ENCODE peak calls at places on chromosomes 11 and 22, in five cellular contexts. P is kidney, N is K562, R is neural progenitor cell, H is fibroblast of lung. Z is an unnamed sample.

GRCh38 chr11:14644396-14645246 is 1.0 kb downstream of the PDE3B start:
- DNase-seq in H (peak; percentile 31), P (peak; percentile 76), R (peak; percentile 65), N (peak; percentile 11), Z (no peak)

GRCh38 chr11:75155570-75156422 is 4.9 kb downstream of the SLCO2B1 start:
- DNase-seq in P (no peak), H (no peak), R (no peak), N (peak; percentile 54), Z (no peak)

GRCh38 chr11:1908579-1908978 is 10.9 kb upstream of the TNNT3 start:
- DNase-seq in N (no peak), P (no peak), R (no peak), H (peak; percentile 19), Z (no peak)

GRCh38 chr11:123100378-123101085 is 38.6 kb upstream of the HSPA8 start:
- DNase-seq in N (no peak), H (no peak), P (no peak), R (no peak), Z (no peak)

GRCh38 chr11:72228844-72229231 is 4.3 kb downstream of the INPPL1 start:
- DNase-seq in P (no peak), N (peak; percentile 3), H (no peak), R (no peak), Z (no peak)

GRCh38 chr11:77066229-77067023 is at the start of gene CAPN5:
- DNase-seq in R (peak; percentile 98), N (peak; percentile 98), P (peak; percentile 97), H (peak; percentile 92), Z (peak; percentile 97)

GRCh38 chr11:93498099-93499040 is 44.8 kb downstream of the SMCO4 start:
- DNase-seq in H (peak; percentile 20), N (no peak), P (no peak), R (peak; percentile 21), Z (peak; percentile 67)

GRCh38 chr11:12807621-12808020 is 133.4 kb downstream of the TEAD1 start:
- DNase-seq in N (no peak), P (no peak), H (no peak), R (no peak), Z (no peak)

GRCh38 chr11:118715837-118716260 is 36.4 kb upstream of the TREH start:
- DNase-seq in R (peak; percentile 38), H (no peak), P (no peak), N (peak; percentile 76), Z (no peak)

GRCh38 chr11:130415719-130416536 is 12.5 kb downstream of the ADAMTS8 start:
- DNase-seq in N (no peak), R (no peak), P (no peak), H (no peak), Z (no peak)

GRCh38 chr11:37988031-37988430 is 1390.0 kb upstream of the RAG2 start:
- DNase-seq in H (peak; percentile 86), N (no peak), P (no peak), R (no peak), Z (no peak)

GRCh38 chr11:47056261-47056915 is 119.8 kb downstream of the CSTPP1 start:
- DNase-seq in N (peak; percentile 75), H (peak; percentile 87), P (no peak), R (no peak), Z (no peak)

GRCh38 chr11:126465573-126466287 is 110.2 kb downstream of the ST3GAL4 start:
- DNase-seq in H (no peak), P (no peak), R (no peak), N (no peak), Z (no peak)

GRCh38 chr11:92867913-92868619 is 101.4 kb upstream of the MTNR1B start:
- DNase-seq in P (no peak), H (no peak), N (no peak), R (no peak), Z (no peak)

GRCh38 chr11:58573451-58574104 is 2.1 kb downstream of the LPXN start:
- DNase-seq in R (no peak), H (peak; percentile 78), P (no peak), N (no peak), Z (peak; percentile 96)

GRCh38 chr11:33375688-33376311 is 118.6 kb downstream of the HIPK3 start:
- DNase-seq in R (peak; percentile 75), P (no peak), H (peak; percentile 33), N (no peak), Z (peak; percentile 34)

GRCh38 chr22:21981874-21982273 is 713 bp downstream of the TOP3B start:
- DNase-seq in H (no peak), N (no peak), P (no peak), R (peak; percentile 49), Z (no peak)

GRCh38 chr11:14029971-14030531 is 67.5 kb downstream of the SPON1 start:
- DNase-seq in H (peak; percentile 59), P (peak; percentile 76), N (no peak), R (no peak), Z (peak; percentile 84)

GRCh38 chr22:43116932-43117331 is 6.4 kb downstream of the BIK start:
- DNase-seq in R (no peak), P (no peak), N (no peak), H (no peak), Z (no peak)

GRCh38 chr11:20066783-20067156 is 93.5 kb downstream of the DBX1 start:
- DNase-seq in P (no peak), R (no peak), H (no peak), N (peak; percentile 28), Z (no peak)

GRCh38 chr22:23402275-23403151 is 177.6 kb downstream of the IGLL1 start:
- DNase-seq in N (peak; percentile 83), H (peak; percentile 21), R (peak; percentile 93), P (peak; percentile 90), Z (peak; percentile 74)

GRCh38 chr11:33197915-33198727 is 36.8 kb upstream of the CSTF3 start:
- DNase-seq in H (peak; percentile 61), N (no peak), R (no peak), P (no peak), Z (no peak)

GRCh38 chr11:13229675-13230359 is 47.8 kb upstream of the BMAL1 start:
- DNase-seq in P (no peak), H (peak; percentile 73), N (no peak), R (no peak), Z (no peak)

GRCh38 chr22:20567993-20568417 is 60.6 kb downstream of the MED15 start:
- DNase-seq in R (no peak), N (no peak), H (peak; percentile 63), P (no peak), Z (peak; percentile 41)

GRCh38 chr11:113615098-113615497 is 91.0 kb downstream of the TMPRSS5 start:
- DNase-seq in P (no peak), H (no peak), R (peak; percentile 35), N (peak; percentile 45), Z (no peak)

GRCh38 chr11:20604295-20604803 is 4.9 kb downstream of the SLC6A5 start:
- DNase-seq in N (no peak), P (no peak), H (no peak), R (no peak), Z (no peak)

GRCh38 chr11:14451825-14452224 is 47.8 kb downstream of the COPB1 start:
- DNase-seq in H (no peak), R (no peak), N (no peak), P (no peak), Z (peak; percentile 68)

GRCh38 chr22:24066872-24067271 is 55.8 kb downstream of the CABIN1 start:
- DNase-seq in R (no peak), H (no peak), P (peak; percentile 70), N (no peak), Z (no peak)

GRCh38 chr11:29135504-29135903 is 881.3 kb downstream of the KCNA4 start:
- DNase-seq in H (no peak), N (no peak), P (no peak), R (no peak), Z (no peak)

GRCh38 chr22:26792522-26792921 is 135.1 kb downstream of the MIAT start:
- DNase-seq in H (no peak), P (no peak), R (no peak), N (no peak), Z (no peak)

GRCh38 chr11:71454470-71455113 is 1.6 kb downstream of the NADSYN1 start:
- DNase-seq in R (no peak), H (no peak), P (peak; percentile 22), N (no peak), Z (peak; percentile 58)

GRCh38 chr11:118200901-118201680 is 23.7 kb downstream of the JAML start:
- DNase-seq in P (no peak), H (no peak), N (no peak), R (no peak), Z (no peak)

GRCh38 chr11:62613275-62613864 is 313 bp downstream of the ROM1 start:
- DNase-seq in P (no peak), N (no peak), H (no peak), R (no peak), Z (no peak)
- H3K9ac ChIP-seq in P (no peak overlapping the region), N (no peak overlapping the region), H (peak overlapping the region; percentile 37), R (no peak overlapping the region), Z (no peak overlapping the region)

GRCh38 chr11:128515766-128516466 is 71.4 kb downstream of the ETS1 start:
- DNase-seq in N (no peak), P (no peak), H (no peak), R (no peak), Z (no peak)

GRCh38 chr11:128517457-128518230 is 69.7 kb downstream of the ETS1 start:
- DNase-seq in N (no peak), P (no peak), R (no peak), H (no peak), Z (peak; percentile 67)

GRCh38 chr11:128516467-128516778 is 70.9 kb downstream of the ETS1 start:
- DNase-seq in H (no peak), R (no peak), N (no peak), P (no peak), Z (no peak)

GRCh38 chr11:128518493-128519207 is 68.7 kb downstream of the ETS1 start:
- DNase-seq in P (no peak), H (peak; percentile 38), R (no peak), N (no peak), Z (no peak)

DNA sequence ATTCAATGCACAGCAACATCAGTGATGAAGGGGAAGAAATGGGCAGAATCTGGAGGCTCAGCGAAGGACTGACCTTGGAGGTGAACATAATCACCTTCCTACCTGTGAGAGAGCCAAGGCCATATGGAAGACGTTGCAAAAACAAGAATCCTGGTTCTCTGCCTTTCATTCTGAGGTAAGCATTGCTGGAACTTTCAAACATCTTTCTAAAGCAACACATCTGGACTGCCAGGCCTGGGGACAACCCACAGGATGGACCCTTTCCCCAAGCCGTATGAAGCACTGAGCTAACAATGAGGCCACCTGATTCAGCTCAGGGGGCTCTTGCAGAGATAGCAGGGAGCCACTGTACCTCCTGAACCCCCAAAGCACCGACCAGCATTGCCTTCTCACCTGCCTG is 70.5 kb downstream of the ETS1 start:
- DNase-seq in H (no peak), R (no peak), P (no peak), N (no peak), Z (no peak)
- H3K9ac ChIP-seq in H (no peak overlapping the region), R (no peak overlapping the region), P (peak overlapping the region; percentile 3), N (no peak overlapping the region), Z (no peak overlapping the region)

GRCh38 chr22:46753360-46753759 is 9.1 kb upstream of the TBC1D22A start:
- DNase-seq in N (no peak), R (no peak), P (peak; percentile 29), H (no peak), Z (no peak)
- H3K9ac ChIP-seq in N (peak overlapping the region; percentile 73), R (no peak overlapping the region), P (peak overlapping the region; percentile 5), H (peak overlapping the region; percentile 64), Z (peak overlapping the region; percentile 86)

DNA sequence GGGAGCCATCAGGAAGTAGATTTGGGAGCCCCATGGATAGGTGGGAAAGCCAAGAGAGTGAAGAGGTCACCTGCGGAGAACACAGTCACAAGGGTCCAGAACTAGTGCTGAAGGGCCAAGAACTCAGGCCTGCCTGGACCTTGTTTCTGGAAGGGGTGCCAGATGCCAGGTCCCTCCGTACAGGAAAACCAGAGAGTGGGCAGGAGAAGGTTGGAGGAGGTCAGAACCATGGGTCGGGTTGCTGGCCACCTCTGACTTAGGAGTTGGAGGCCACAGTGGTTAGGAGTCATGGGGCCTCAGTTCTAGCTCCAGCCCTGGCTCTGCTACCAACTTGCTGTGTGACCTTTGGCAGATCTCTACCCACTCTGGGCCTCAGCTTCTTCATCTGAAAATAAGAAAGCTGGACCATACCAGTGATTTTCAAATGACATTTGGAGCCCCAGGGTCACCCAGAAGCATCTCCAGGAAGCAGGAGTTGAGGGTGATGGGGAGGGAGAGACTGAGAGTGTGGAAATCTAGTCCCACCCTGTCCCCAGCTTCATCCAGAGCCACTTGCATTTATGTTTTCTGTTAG is 20.8 kb upstream of the TUB start:
- DNase-seq in H (no peak), N (no peak), P (no peak), R (no peak), Z (no peak)
- H3K9ac ChIP-seq in H (no peak overlapping the region), N (no peak overlapping the region), P (peak overlapping the region; percentile 59), R (no peak overlapping the region), Z (no peak overlapping the region)

Z was measured in PC-3.